ENCODE peak calls at places on chromosomes 3 and 15, in eight cellular contexts. E, U, I, Z, F, J, G and D are unnamed samples.

GRCh38 chr3:13207975-13208705 is 134.9 kb upstream of the IQSEC1 start:
- DNase-seq in E (no peak), U (no peak), I (no peak), Z (no peak), F (no peak), J (no peak), G (no peak), D (no peak)

GRCh38 chr15:20358066-20358780 is 183.4 kb downstream of the GOLGA6L6 start:
- DNase-seq in E (no peak), U (no peak), I (no peak), Z (peak; percentile 49), F (no peak), J (no peak), G (peak; percentile 25), D (no peak)

GRCh38 chr15:61916104-61916503 is 144.1 kb downstream of the VPS13C start:
- DNase-seq in E (peak; percentile 12), U (no peak), I (no peak), Z (no peak), F (no peak), J (no peak), G (no peak), D (no peak)

GRCh38 chr3:12444582-12445468 is 39.5 kb upstream of the TSEN2 start:
- DNase-seq in E (peak; percentile 69), U (peak; percentile 32), I (no peak), Z (no peak), F (no peak), J (peak; percentile 83), G (peak; percentile 88), D (no peak)

GRCh38 chr3:178950676-178951075 is 120.9 kb downstream of the ZMAT3 start:
- DNase-seq in E (no peak), U (no peak), I (no peak), Z (no peak), F (no peak), J (peak; percentile 69), G (no peak), D (no peak)

GRCh38 chr3:11757441-11757875 is 89.2 kb downstream of the TAMM41 start:
- DNase-seq in E (no peak), U (no peak), I (no peak), Z (no peak), F (peak; percentile 16), J (no peak), G (no peak), D (no peak)

GRCh38 chr3:159761377-159761776 is 227.3 kb upstream of the IL12A start:
- DNase-seq in E (no peak), U (no peak), I (no peak), Z (no peak), F (no peak), J (no peak), G (peak; percentile 44), D (peak; percentile 45)

GRCh38 chr3:52769786-52770445 is 824 bp downstream of the NEK4 start:
- DNase-seq in E (peak; percentile 28), U (no peak), I (no peak), Z (no peak), F (no peak), J (no peak), G (no peak), D (no peak)

GRCh38 chr3:79419222-79419621 is 348.6 kb downstream of the ROBO1 start:
- DNase-seq in E (peak; percentile 28), U (no peak), I (no peak), Z (no peak), F (no peak), J (no peak), G (no peak), D (no peak)

GRCh38 chr3:66655119-66655518 is 154.3 kb upstream of the LRIG1 start:
- DNase-seq in E (no peak), U (no peak), I (no peak), Z (no peak), F (no peak), J (no peak), G (no peak), D (no peak)

GRCh38 chr3:181839915-181840295 is 128.2 kb downstream of the SOX2 start:
- DNase-seq in E (no peak), U (no peak), I (no peak), Z (no peak), F (no peak), J (no peak), G (no peak), D (no peak)

GRCh38 chr3:197354195-197355059 is 56.0 kb upstream of the DLG1 start:
- DNase-seq in E (no peak), U (no peak), I (no peak), Z (no peak), F (peak; percentile 49), J (no peak), G (peak; percentile 34), D (peak; percentile 61)

GRCh38 chr3:62604746-62605351 is 231.5 kb upstream of the FEZF2 start:
- DNase-seq in E (no peak), U (no peak), I (no peak), Z (no peak), F (no peak), J (no peak), G (no peak), D (no peak)

GRCh38 chr15:57596978-57597377 is 5.3 kb downstream of the MYZAP start:
- DNase-seq in E (no peak), U (no peak), I (no peak), Z (no peak), F (no peak), J (no peak), G (no peak), D (no peak)

GRCh38 chr3:117622130-117622841 is 912.7 kb downstream of the TUSC7 start:
- DNase-seq in E (no peak), U (no peak), I (no peak), Z (no peak), F (peak; percentile 60), J (peak; percentile 78), G (no peak), D (no peak)

GRCh38 chr15:100910556-100910955 is 8.6 kb upstream of the LRRK1 start:
- DNase-seq in E (no peak), U (no peak), I (no peak), Z (no peak), F (no peak), J (no peak), G (no peak), D (no peak)

GRCh38 chr3:72345237-72345878 is 502.9 kb downstream of the SHQ1 start:
- DNase-seq in E (no peak), U (no peak), I (no peak), Z (no peak), F (no peak), J (no peak), G (no peak), D (no peak)

DNA sequence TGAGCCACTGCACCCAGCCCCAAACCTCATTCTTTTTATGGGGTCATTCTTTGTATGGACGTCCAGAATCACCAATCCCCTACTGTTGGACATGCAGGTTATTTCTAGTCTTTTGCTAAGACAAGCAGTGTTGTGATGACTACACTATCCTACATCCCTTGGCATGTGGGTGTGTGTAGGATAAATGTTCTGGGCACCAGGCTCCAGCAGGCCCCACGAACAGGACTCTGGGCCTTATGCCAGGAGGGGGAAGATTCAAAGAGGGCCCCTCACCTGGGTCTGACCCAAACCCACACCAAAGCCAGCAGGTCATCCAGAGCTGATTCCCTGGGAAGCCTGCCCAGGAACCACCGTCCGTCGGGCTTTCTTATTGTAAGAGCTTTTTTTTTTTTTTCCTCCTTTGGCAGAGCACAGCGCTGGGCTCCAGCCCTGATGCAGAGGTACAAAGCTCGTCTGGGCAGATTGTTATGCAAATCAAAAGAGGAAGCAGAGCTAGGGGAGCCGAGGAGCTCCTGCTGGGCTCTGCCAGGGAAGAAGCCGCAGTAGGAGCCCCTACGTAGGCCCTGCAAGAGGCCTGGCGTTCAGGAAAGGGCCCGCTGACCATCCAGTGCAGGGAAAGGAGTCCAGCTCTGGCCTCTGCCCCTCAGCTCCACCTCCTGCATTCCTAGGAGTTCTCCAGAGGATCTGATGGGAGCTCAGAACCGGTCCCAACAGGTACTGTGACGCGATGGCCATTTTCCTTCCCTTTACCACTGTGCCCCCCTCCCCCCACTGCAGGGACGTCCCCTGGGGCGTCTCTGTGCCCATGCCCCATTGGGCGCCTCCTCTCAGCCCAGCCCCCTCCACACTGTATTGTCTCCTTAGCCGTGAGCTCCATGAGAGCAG is 29.0 kb upstream of the FURIN start:
- DNase-seq in E (no peak), U (no peak), I (no peak), Z (no peak), F (no peak), J (peak; percentile 37), G (peak; percentile 85), D (no peak)
- H3K27ac ChIP-seq in E (no peak overlapping the region), U (no peak overlapping the region), I (no peak overlapping the region), Z (peak overlapping the region; percentile 72), F (no peak overlapping the region), J (peak overlapping the region; percentile 85), G (peak overlapping the region; percentile 60), D (no peak overlapping the region)

GRCh38 chr15:83410532-83410931 is 36.6 kb upstream of the SH3GL3 start:
- DNase-seq in E (no peak), U (no peak), I (no peak), Z (no peak), F (no peak), J (peak; percentile 22), G (no peak), D (no peak)
- H3K27ac ChIP-seq in E (no peak overlapping the region), U (no peak overlapping the region), I (no peak overlapping the region), Z (no peak overlapping the region), F (no peak overlapping the region), J (no peak overlapping the region), G (no peak overlapping the region), D (no peak overlapping the region)

DNA sequence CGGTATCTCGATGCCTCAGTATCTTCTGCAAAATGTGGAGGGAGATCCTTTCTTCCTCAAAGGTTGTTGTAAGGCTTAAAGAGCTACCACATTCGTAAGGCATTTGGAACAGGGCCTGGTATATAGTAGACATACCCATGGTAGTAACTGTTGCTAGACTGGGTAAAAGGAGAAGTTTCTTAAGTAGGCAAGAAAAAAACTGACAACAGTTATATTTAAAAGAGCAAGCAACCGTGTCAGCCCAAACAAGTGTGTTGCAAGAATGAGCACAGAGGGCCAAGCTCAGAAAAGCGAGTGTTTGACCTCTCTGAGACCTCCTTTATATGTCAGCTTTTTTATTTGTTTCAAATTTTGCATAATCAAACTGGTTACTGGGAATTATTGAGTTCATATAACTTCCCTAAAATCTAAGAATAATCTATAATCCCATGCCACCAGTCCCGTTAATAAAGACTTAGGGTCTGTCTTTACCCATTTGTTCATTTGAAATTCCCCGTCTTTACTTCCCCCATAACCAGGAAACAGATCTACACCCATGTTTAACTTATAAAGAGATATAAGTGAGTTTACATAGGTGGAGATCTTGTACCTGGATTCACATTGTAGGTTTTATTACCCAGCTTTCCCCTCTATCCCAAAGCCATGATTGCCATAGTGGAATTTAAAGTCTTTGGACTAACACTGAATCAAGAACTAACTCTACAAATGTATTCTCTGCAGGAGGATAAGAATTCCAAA is 7.3 kb downstream of the B3GNT5 start:
- DNase-seq in E (no peak), U (no peak), I (no peak), Z (no peak), F (no peak), J (no peak), G (no peak), D (no peak)
- H3K27ac ChIP-seq in E (no peak overlapping the region), U (no peak overlapping the region), I (no peak overlapping the region), Z (no peak overlapping the region), F (no peak overlapping the region), J (peak overlapping the region; percentile 41), G (peak overlapping the region; percentile 54), D (peak overlapping the region; percentile 16)

GRCh38 chr3:115784739-115785571 is 161.6 kb downstream of the GAP43 start:
- DNase-seq in E (peak; percentile 15), U (no peak), I (no peak), Z (peak; percentile 45), F (peak; percentile 85), J (peak; percentile 76), G (no peak), D (no peak)
- H3K27ac ChIP-seq in E (no peak overlapping the region), U (peak overlapping the region; percentile 86), I (peak overlapping the region; percentile 86), Z (peak overlapping the region; percentile 91), F (peak overlapping the region; percentile 97), J (peak overlapping the region; percentile 83), G (peak overlapping the region; percentile 95), D (peak overlapping the region; percentile 98)